ENCODE peak calls at places on chromosome 21, in five cellular contexts. J is left lung, H is transverse colon, P is adipocyte, A is right cardiac atrium. Q is an unnamed sample.
A peak's percentile ranks its signal among the peaks of the same experiment; 100 is the strongest.

GRCh38 chr21:26909972-26910371 is 56.9 kb downstream of the ADAMTS5 start:
- DNase-seq in A (no peak), P (no peak), H (no peak), J (no peak), Q (no peak)

GRCh38 chr21:15732290-15732995 is 2.7 kb downstream of the USP25 start:
- DNase-seq in H (no peak), P (peak; percentile 24), J (no peak), A (no peak), Q (no peak)

GRCh38 chr21:29892379-29892778 is 47.4 kb downstream of the GRIK1 start:
- DNase-seq in J (no peak), H (no peak), A (no peak), P (no peak), Q (no peak)

GRCh38 chr21:31630062-31630711 is 29.3 kb upstream of the SOD1 start:
- DNase-seq in H (no peak), J (peak; percentile 46), A (no peak), P (no peak), Q (no peak)

GRCh38 chr21:15735409-15735808 is 5.6 kb downstream of the USP25 start:
- DNase-seq in J (no peak), A (no peak), H (no peak), P (no peak), Q (no peak)

GRCh38 chr21:16509466-16509865 is 779.7 kb downstream of the USP25 start:
- DNase-seq in J (no peak), H (no peak), P (peak; percentile 71), A (no peak), Q (no peak)

GRCh38 chr21:8989261-8989882 is 1532.0 kb upstream of the TPTE start:
- DNase-seq in A (no peak), P (no peak), J (no peak), H (no peak), Q (no peak)

GRCh38 chr21:44360174-44360573 is 6.8 kb downstream of the TRPM2 start:
- DNase-seq in A (peak; percentile 39), H (no peak), J (no peak), P (no peak), Q (peak; percentile 55)

GRCh38 chr21:28142692-28143091 is 850.0 kb downstream of the LTN1 start:
- DNase-seq in J (peak; percentile 34), H (no peak), A (no peak), P (peak; percentile 66), Q (no peak)

GRCh38 chr21:37566790-37567725 is 200.5 kb downstream of the DYRK1A start:
- DNase-seq in J (no peak), A (peak; percentile 58), H (no peak), P (no peak), Q (no peak)

GRCh38 chr21:32359719-32360260 is 33.0 kb downstream of the URB1 start:
- DNase-seq in P (peak; percentile 11), H (no peak), J (no peak), A (no peak), Q (no peak)

GRCh38 chr21:28540514-28540913 is 452.2 kb downstream of the LTN1 start:
- DNase-seq in P (peak; percentile 28), H (no peak), J (no peak), A (no peak), Q (no peak)

GRCh38 chr21:34100789-34101188 is 27.4 kb downstream of the MRPS6 start:
- DNase-seq in A (no peak), J (no peak), H (no peak), P (no peak), Q (no peak)

GRCh38 chr21:31117046-31117916 is 79.0 kb upstream of the KRTAP19-8 start:
- DNase-seq in J (no peak), H (no peak), P (peak; percentile 77), A (no peak), Q (no peak)

GRCh38 chr21:29789393-29789792 is 150.4 kb downstream of the GRIK1 start:
- DNase-seq in A (no peak), J (no peak), H (no peak), P (no peak), Q (no peak)

GRCh38 chr21:27104749-27105439 is 138.0 kb upstream of the ADAMTS5 start:
- DNase-seq in A (no peak), H (no peak), P (peak; percentile 64), J (no peak), Q (no peak)

GRCh38 chr21:41171210-41171609 is 3.2 kb downstream of the BACE2 start:
- DNase-seq in J (peak; percentile 54), H (peak; percentile 43), P (no peak), A (no peak), Q (peak; percentile 81)

GRCh38 chr21:16195476-16195875 is 465.7 kb downstream of the USP25 start:
- DNase-seq in H (no peak), J (no peak), P (peak; percentile 80), A (no peak), Q (no peak)

GRCh38 chr21:25881524-25882376 is 147.0 kb downstream of the GABPA start:
- DNase-seq in P (peak; percentile 82), J (peak; percentile 59), H (peak; percentile 69), A (peak; percentile 85), Q (peak; percentile 86)

GRCh38 chr21:37157938-37158337 is 84.9 kb downstream of the TTC3 start:
- DNase-seq in J (no peak), A (no peak), H (no peak), P (no peak), Q (no peak)

DNA sequence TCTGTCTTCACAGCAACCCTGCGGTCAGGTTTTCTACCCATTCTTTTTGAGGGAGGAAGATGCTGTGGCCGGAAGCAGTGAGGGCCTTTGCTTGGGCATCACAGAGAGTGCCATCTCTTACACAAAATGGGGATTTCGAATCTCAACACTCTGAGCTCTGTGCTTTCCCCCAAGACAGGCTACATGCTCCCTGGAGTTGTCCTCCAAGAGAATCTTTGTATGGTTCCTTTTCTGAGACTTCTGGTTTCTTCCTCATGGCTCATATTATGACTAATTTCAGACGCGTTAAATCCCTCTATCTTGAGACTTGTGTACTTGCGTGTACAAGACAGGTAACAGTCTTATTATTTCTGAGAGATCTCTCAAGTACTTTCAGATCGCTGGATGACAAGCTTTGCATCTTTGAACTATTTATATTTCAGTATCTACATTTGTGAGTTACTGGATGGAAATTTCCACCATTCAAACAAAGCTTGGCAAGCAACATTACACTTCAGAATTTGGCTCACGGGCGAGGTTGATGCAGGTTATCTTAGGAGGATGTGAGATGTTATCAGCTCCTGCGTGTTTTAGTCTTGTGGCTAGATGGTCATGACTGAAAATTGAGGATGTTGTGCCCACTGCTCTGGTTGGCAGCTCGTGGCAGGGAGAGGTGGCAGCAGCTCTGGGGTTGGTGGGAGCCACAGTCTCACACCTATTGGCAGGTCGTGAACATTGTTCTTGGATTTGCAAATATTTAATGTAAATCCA is 19.4 kb downstream of the ABCG1 start:
- DNase-seq in A (no peak), J (no peak), P (no peak), H (no peak), Q (no peak)
- H3K4me1 ChIP-seq in A (peaks cover 18% of the 10 kb centered on the region), J (peaks cover 22% of the 10 kb centered on the region), P (peaks cover 24% of the 10 kb centered on the region), H (peaks cover 23% of the 10 kb centered on the region), Q (no peaks in the 10 kb centered on the region)

DNA sequence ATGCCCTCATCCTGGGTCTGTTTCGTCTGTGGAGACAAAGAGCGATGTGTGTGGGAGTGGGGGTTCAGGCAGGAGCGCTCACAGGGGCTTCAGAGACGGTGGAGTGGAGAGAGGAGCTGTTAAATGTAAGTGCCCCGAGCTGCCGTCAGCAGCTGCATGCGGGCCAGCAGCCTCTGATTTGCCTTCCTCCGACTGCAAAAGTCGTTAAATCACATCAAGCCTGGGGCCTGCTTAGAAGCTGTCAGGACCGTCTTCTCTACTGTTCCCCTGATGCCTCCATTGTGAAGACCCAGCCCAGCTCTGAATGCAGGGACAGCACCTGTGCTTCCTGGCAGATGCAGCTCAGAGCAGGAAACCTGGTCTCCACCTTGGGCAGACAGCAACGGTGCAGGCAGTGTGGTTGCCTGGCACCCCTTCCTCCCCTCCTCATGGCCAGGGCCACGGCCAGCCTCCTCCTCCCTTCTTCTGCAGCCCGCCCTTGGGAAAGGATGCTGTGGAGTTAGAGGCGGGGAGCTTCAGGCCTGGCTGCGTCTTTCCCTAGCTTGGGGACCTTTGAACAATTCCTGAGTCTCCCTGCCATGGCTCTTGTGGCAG is 92.4 kb upstream of the COL6A1 start:
- DNase-seq in H (no peak), P (no peak), J (no peak), A (peak; percentile 28), Q (peak; percentile 41)
- H3K4me1 ChIP-seq in H (peaks cover 21% of the 10 kb centered on the region), P (peaks cover 24% of the 10 kb centered on the region), J (no peaks in the 10 kb centered on the region), A (peaks cover 3% of the 10 kb centered on the region), Q (no peaks in the 10 kb centered on the region)

DNA sequence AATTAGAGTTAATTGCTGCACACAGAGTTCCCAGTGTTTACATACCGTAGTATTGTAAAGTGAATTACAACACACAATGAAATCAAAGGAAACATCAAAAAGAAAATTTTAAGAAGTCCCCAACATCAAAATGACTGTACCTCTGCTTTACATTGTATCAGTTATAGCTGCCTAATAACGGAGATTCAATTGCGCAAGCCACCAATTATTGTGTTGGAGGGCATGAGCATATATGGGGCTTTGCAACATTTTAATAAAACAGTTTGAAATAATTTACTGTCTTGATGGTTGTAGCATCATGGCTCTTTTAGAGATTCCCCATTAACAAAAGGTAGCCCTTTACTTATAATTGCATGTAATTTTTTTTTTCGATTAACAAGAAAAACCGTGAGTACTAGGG is 55.8 kb upstream of the BTG3 start:
- DNase-seq in A (no peak), J (no peak), H (no peak), P (no peak), Q (no peak)
- H3K4me1 ChIP-seq in A (no peaks in the 10 kb centered on the region), J (no peaks in the 10 kb centered on the region), H (no peaks in the 10 kb centered on the region), P (peaks cover 10% of the 10 kb centered on the region), Q (no peaks in the 10 kb centered on the region)

GRCh38 chr21:35643176-35643575 is 417.1 kb downstream of the SETD4 start:
- DNase-seq in H (no peak), J (no peak), P (peak; percentile 34), A (no peak), Q (no peak)

GRCh38 chr21:35649186-35649585 is 411.1 kb downstream of the SETD4 start:
- DNase-seq in J (no peak), A (no peak), P (peak; percentile 33), H (no peak), Q (no peak)

GRCh38 chr21:35644523-35644922 is 415.8 kb downstream of the SETD4 start:
- DNase-seq in A (no peak), P (no peak), H (no peak), J (no peak), Q (no peak)

GRCh38 chr21:35648512-35648911 is 411.8 kb downstream of the SETD4 start:
- DNase-seq in P (no peak), J (no peak), H (no peak), A (no peak), Q (no peak)

DNA sequence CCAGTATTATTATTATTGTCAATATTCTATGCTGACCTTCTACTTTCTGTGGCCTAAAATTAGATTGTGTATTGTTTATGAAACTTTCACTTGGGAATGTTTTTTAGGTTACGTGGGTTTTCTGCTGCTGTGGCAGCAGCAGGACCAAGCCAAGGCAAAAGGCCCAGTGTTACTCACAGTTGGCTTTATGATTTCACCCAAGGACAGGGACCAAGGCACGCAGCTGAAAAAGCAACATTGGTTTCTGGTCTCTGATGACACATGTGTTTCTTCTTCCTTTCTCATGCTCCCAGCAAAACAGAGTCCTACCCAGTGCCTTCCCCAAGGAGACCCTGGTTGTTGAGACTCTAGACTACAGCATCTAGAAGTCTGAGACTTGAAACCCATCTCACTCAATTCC is 413.7 kb downstream of the SETD4 start:
- DNase-seq in J (no peak), P (peak; percentile 56), A (no peak), H (no peak), Q (no peak)
- H3K4me1 ChIP-seq in J (no peaks in the 10 kb centered on the region), P (peaks cover 34% of the 10 kb centered on the region), A (no peaks in the 10 kb centered on the region), H (no peaks in the 10 kb centered on the region), Q (no peaks in the 10 kb centered on the region)